ENCODE peak calls at places on chromosomes 4 and X, in five cellular contexts. One of them, this sample, is unnamed.
A peak's percentile ranks its signal among the peaks of the same experiment; 100 is the strongest.

GRCh38 chr4:69075061-69075792 is 21.0 kb upstream of the UGT2B7 start:
- DNase-seq in neuronal stem cell: no peak
- DNase-seq in IMR-90: peak; percentile 49
- DNase-seq in mesenchymal stem cell: peak; percentile 60
- DNase-seq in H1: no peak
- DNase-seq in this sample: no peak

GRCh38 chrX:33307954-33308353 is 96.6 kb upstream of the DMD start:
- DNase-seq in H1: no peak
- DNase-seq in IMR-90: peak; percentile 41
- DNase-seq in mesenchymal stem cell: no peak
- DNase-seq in neuronal stem cell: no peak
- DNase-seq in this sample: no peak

GRCh38 chr4:150628073-150628472 is 46.1 kb downstream of the MAB21L2 start:
- DNase-seq in neuronal stem cell: no peak
- DNase-seq in H1: no peak
- DNase-seq in mesenchymal stem cell: no peak
- DNase-seq in IMR-90: no peak
- DNase-seq in this sample: no peak

GRCh38 chr4:53780736-53781400 is 189.6 kb upstream of the LNX1 start:
- DNase-seq in neuronal stem cell: no peak
- DNase-seq in mesenchymal stem cell: peak; percentile 40
- DNase-seq in H1: no peak
- DNase-seq in IMR-90: peak; percentile 67
- DNase-seq in this sample: no peak

GRCh38 chr4:2399216-2399615 is 19.2 kb downstream of the ZFYVE28 start:
- DNase-seq in IMR-90: no peak
- DNase-seq in neuronal stem cell: no peak
- DNase-seq in H1: no peak
- DNase-seq in mesenchymal stem cell: no peak
- DNase-seq in this sample: no peak

GRCh38 chr4:174222266-174222872 is 61.1 kb downstream of the FBXO8 start:
- DNase-seq in H1: no peak
- DNase-seq in IMR-90: peak; percentile 29
- DNase-seq in neuronal stem cell: peak; percentile 3
- DNase-seq in mesenchymal stem cell: peak; percentile 43
- DNase-seq in this sample: no peak

GRCh38 chrX:30955687-30956086 is 66.6 kb upstream of the TAB3 start:
- DNase-seq in mesenchymal stem cell: no peak
- DNase-seq in neuronal stem cell: no peak
- DNase-seq in H1: no peak
- DNase-seq in IMR-90: no peak
- DNase-seq in this sample: no peak

GRCh38 chr4:125115941-125116340 is 198.8 kb upstream of the FAT4 start:
- DNase-seq in H1: no peak
- DNase-seq in neuronal stem cell: no peak
- DNase-seq in mesenchymal stem cell: peak; percentile 71
- DNase-seq in IMR-90: peak; percentile 94
- DNase-seq in this sample: no peak

GRCh38 chr4:185590982-185591381 is 55.7 kb upstream of the PDLIM3 start:
- DNase-seq in neuronal stem cell: no peak
- DNase-seq in IMR-90: no peak
- DNase-seq in mesenchymal stem cell: no peak
- DNase-seq in H1: no peak
- DNase-seq in this sample: no peak

GRCh38 chrX:120036704-120037103 is 40.8 kb downstream of the RHOXF2B start:
- DNase-seq in neuronal stem cell: no peak
- DNase-seq in IMR-90: no peak
- DNase-seq in mesenchymal stem cell: no peak
- DNase-seq in H1: no peak
- DNase-seq in this sample: no peak

GRCh38 chr4:144174401-144175067 is 34.0 kb upstream of the GYPA start:
- DNase-seq in mesenchymal stem cell: peak; percentile 63
- DNase-seq in neuronal stem cell: peak; percentile 52
- DNase-seq in H1: no peak
- DNase-seq in IMR-90: peak; percentile 59
- DNase-seq in this sample: no peak

GRCh38 chrX:38220936-38221386 is 290 bp upstream of the SRPX start:
- DNase-seq in neuronal stem cell: peak; percentile 0
- DNase-seq in mesenchymal stem cell: peak; percentile 68
- DNase-seq in IMR-90: peak; percentile 25
- DNase-seq in H1: no peak
- DNase-seq in this sample: no peak

GRCh38 chrX:51643377-51643776 is 24.7 kb upstream of the CENPVL3 start:
- DNase-seq in H1: no peak
- DNase-seq in neuronal stem cell: no peak
- DNase-seq in mesenchymal stem cell: no peak
- DNase-seq in IMR-90: no peak
- DNase-seq in this sample: no peak

GRCh38 chr4:139581096-139581495 is 25.1 kb upstream of the SETD7 start:
- DNase-seq in neuronal stem cell: no peak
- DNase-seq in H1: no peak
- DNase-seq in mesenchymal stem cell: no peak
- DNase-seq in IMR-90: no peak
- DNase-seq in this sample: no peak
- H2AFZ ChIP-seq in neuronal stem cell: no peak overlapping the region
- H2AFZ ChIP-seq in H1: no peak overlapping the region
- H2AFZ ChIP-seq in mesenchymal stem cell: no peak overlapping the region
- H2AFZ ChIP-seq in IMR-90: no peak overlapping the region
- H2AFZ ChIP-seq in this sample: no peak overlapping the region

GRCh38 chrX:49167740-49168108 is 4.0 kb upstream of the PLP2 start:
- DNase-seq in IMR-90: no peak
- DNase-seq in neuronal stem cell: no peak
- DNase-seq in mesenchymal stem cell: no peak
- DNase-seq in H1: no peak
- DNase-seq in this sample: no peak
- H2AFZ ChIP-seq in IMR-90: no peak overlapping the region
- H2AFZ ChIP-seq in neuronal stem cell: no peak overlapping the region
- H2AFZ ChIP-seq in mesenchymal stem cell: no peak overlapping the region
- H2AFZ ChIP-seq in H1: no peak overlapping the region
- H2AFZ ChIP-seq in this sample: no peak overlapping the region

GRCh38 chr4:7540654-7541413 is 106.1 kb upstream of the PSAPL1 start:
- DNase-seq in mesenchymal stem cell: no peak
- DNase-seq in IMR-90: no peak
- DNase-seq in H1: no peak
- DNase-seq in neuronal stem cell: no peak
- DNase-seq in this sample: no peak
- H2AFZ ChIP-seq in mesenchymal stem cell: no peak overlapping the region
- H2AFZ ChIP-seq in IMR-90: no peak overlapping the region
- H2AFZ ChIP-seq in H1: no peak overlapping the region
- H2AFZ ChIP-seq in neuronal stem cell: no peak overlapping the region
- H2AFZ ChIP-seq in this sample: no peak overlapping the region

DNA sequence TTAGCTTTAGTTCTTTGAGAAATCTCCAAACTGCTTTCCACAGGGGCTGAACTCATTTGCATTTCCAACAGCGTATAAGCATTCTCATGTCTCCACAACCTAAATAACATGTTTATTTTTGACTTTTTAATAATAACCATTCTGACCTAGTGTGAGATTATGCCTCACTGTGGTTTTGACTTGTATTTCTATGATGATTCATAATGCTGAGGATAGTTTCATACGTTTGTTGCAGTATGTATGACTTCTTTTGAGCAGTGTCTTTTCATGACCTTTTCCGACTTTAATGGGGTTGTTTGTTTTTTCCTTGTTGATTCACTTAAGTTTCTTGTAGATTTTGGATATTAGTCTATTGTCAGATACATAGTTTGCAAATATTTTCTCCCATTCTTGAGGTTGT is 1833.0 kb upstream of the PCDH10 start:
- DNase-seq in neuronal stem cell: no peak
- DNase-seq in IMR-90: no peak
- DNase-seq in H1: no peak
- DNase-seq in mesenchymal stem cell: no peak
- DNase-seq in this sample: no peak
- H2AFZ ChIP-seq in neuronal stem cell: no peak overlapping the region
- H2AFZ ChIP-seq in IMR-90: no peak overlapping the region
- H2AFZ ChIP-seq in H1: no peak overlapping the region
- H2AFZ ChIP-seq in mesenchymal stem cell: no peak overlapping the region
- H2AFZ ChIP-seq in this sample: no peak overlapping the region

DNA sequence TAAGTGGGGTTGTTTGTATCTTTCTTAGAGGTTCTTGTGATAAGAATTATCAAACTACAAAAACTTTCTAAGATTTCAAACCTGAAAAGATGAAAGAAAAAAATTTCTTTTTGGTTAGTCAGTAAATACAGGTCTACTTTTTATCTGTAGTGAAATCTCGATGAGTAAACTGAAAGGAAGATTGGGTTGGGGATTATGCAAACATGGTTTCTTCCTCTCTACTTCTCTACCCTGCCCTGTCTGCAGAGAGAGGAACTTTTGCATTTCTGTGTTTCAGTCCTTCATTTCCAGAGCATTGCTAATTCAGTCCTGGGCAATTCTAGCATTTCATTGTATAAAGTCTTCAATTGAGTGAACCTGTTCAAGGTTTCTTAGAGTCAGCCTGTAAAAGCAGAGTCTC is 51.6 kb upstream of the IL2 start:
- DNase-seq in mesenchymal stem cell: no peak
- DNase-seq in H1: no peak
- DNase-seq in neuronal stem cell: no peak
- DNase-seq in IMR-90: no peak
- DNase-seq in this sample: no peak
- H2AFZ ChIP-seq in mesenchymal stem cell: no peak overlapping the region
- H2AFZ ChIP-seq in H1: no peak overlapping the region
- H2AFZ ChIP-seq in neuronal stem cell: no peak overlapping the region
- H2AFZ ChIP-seq in IMR-90: no peak overlapping the region
- H2AFZ ChIP-seq in this sample: no peak overlapping the region

GRCh38 chr4:8853249-8853648 is 18.4 kb downstream of the HMX1 start:
- DNase-seq in neuronal stem cell: no peak
- DNase-seq in IMR-90: no peak
- DNase-seq in mesenchymal stem cell: no peak
- DNase-seq in H1: no peak
- DNase-seq in this sample: no peak
- H2AFZ ChIP-seq in neuronal stem cell: no peak overlapping the region
- H2AFZ ChIP-seq in IMR-90: no peak overlapping the region
- H2AFZ ChIP-seq in mesenchymal stem cell: no peak overlapping the region
- H2AFZ ChIP-seq in H1: no peak overlapping the region
- H2AFZ ChIP-seq in this sample: no peak overlapping the region

DNA sequence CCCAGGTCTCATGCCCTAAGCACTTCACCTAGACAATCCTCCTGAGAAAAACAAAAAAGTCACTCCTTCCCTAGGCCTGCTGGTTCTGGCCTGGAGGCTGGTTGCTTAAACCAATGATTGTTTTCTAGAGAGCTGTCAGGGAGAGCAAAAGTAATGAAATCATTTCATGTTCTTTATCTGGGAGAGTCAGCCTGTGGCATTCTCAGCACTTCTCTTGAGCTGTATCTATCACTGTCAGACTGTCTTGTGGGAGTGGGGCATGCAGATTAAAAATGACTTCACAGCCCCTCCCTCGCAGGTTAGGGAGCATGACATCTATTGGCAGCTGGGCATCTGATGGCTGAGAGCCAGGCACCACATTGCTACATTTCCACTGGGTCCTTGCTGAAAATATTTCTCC is 20.4 kb upstream of the TMEM154 start:
- DNase-seq in IMR-90: no peak
- DNase-seq in mesenchymal stem cell: no peak
- DNase-seq in H1: peak; percentile 54
- DNase-seq in neuronal stem cell: no peak
- DNase-seq in this sample: peak; percentile 53
- H2AFZ ChIP-seq in IMR-90: no peak overlapping the region
- H2AFZ ChIP-seq in mesenchymal stem cell: no peak overlapping the region
- H2AFZ ChIP-seq in H1: no peak overlapping the region
- H2AFZ ChIP-seq in neuronal stem cell: no peak overlapping the region
- H2AFZ ChIP-seq in this sample: no peak overlapping the region

GRCh38 chr4:74397748-74398426 is 32.9 kb downstream of the EREG start:
- DNase-seq in IMR-90: peak; percentile 4
- DNase-seq in neuronal stem cell: no peak
- DNase-seq in H1: no peak
- DNase-seq in mesenchymal stem cell: no peak
- DNase-seq in this sample: no peak
- H2AFZ ChIP-seq in IMR-90: no peak overlapping the region
- H2AFZ ChIP-seq in neuronal stem cell: no peak overlapping the region
- H2AFZ ChIP-seq in H1: no peak overlapping the region
- H2AFZ ChIP-seq in mesenchymal stem cell: no peak overlapping the region
- H2AFZ ChIP-seq in this sample: no peak overlapping the region

GRCh38 chr4:71445819-71446218 is 107.0 kb downstream of the SLC4A4 start:
- DNase-seq in neuronal stem cell: no peak
- DNase-seq in H1: no peak
- DNase-seq in mesenchymal stem cell: no peak
- DNase-seq in IMR-90: no peak
- DNase-seq in this sample: no peak

GRCh38 chr4:71446479-71447081 is 107.8 kb downstream of the SLC4A4 start:
- DNase-seq in IMR-90: no peak
- DNase-seq in neuronal stem cell: no peak
- DNase-seq in mesenchymal stem cell: no peak
- DNase-seq in H1: no peak
- DNase-seq in this sample: no peak

GRCh38 chr4:71440612-71441011 is 101.8 kb downstream of the SLC4A4 start:
- DNase-seq in IMR-90: no peak
- DNase-seq in neuronal stem cell: no peak
- DNase-seq in mesenchymal stem cell: no peak
- DNase-seq in H1: no peak
- DNase-seq in this sample: no peak

DNA sequence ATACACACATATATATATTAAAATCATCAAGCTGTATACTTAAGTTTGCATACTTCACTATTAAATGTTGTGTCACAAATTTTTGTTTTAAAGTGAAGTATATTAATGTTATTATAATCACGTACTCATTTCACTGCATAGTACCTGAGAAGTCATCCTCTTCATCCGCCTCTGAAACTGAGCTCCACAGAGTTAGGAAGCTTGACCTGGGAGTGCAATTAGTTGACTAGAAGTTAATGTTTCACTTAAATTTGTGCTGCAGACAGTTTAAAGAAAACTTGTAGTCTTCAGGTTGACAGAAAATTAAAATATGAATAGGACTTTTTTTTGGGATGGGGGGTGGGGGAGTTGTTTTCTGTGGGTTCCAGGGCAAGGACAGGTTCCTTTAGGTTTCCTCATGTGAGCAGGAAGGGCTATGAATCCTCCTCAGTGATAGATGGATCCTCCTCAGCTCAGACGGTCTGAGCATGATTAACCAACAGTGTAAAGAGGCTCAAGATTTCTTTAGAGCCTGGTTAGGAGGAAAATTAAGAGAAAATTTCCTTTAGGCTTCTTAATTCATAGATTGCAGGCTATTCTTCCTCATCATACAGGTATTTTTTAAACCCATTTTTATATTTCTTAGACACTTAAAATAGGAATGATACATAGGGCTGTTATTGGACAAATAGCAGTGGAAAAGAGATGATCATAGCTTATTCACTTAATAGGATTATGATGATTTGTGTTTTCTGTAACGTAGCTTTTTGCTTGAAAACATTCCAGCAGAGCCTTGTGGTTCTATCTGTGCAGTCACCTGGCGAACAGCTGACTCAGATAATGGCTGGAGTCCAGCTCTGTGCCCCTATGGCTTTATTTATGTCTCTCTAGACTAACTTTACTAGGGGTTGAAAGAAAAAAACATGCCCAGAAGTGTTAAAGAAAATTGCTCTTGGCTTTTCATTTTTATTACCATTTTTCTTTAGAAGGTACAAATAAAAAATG is 102.7 kb downstream of the SLC4A4 start:
- DNase-seq in H1: no peak
- DNase-seq in IMR-90: peak; percentile 52
- DNase-seq in neuronal stem cell: no peak
- DNase-seq in mesenchymal stem cell: no peak
- DNase-seq in this sample: no peak
- H2AFZ ChIP-seq in H1: no peak overlapping the region
- H2AFZ ChIP-seq in IMR-90: no peak overlapping the region
- H2AFZ ChIP-seq in neuronal stem cell: no peak overlapping the region
- H2AFZ ChIP-seq in mesenchymal stem cell: no peak overlapping the region
- H2AFZ ChIP-seq in this sample: no peak overlapping the region